ENCODE peak calls at places on chromosomes 3 and 15, in ten cellular contexts. One of them, this sample, is unnamed.

GRCh38 chr3:15044311-15044710 is 20.8 kb downstream of the MRPS25 start:
- DNase-seq in mesendoderm: no peak
- DNase-seq in left ventricle myocardium inferior: no peak
- DNase-seq in small intestine: no peak
- DNase-seq in sigmoid colon: no peak
- DNase-seq in CD8-positive, alpha-beta memory T cell: no peak
- DNase-seq in IMR-90: no peak
- DNase-seq in right lobe of liver: no peak
- DNase-seq in naive thymus-derived CD4-positive, alpha-beta T cell: no peak
- DNase-seq in A673: no peak
- DNase-seq in this sample: no peak

GRCh38 chr3:172102123-172102882 is 62.9 kb downstream of the FNDC3B start:
- DNase-seq in A673: no peak
- DNase-seq in small intestine: no peak
- DNase-seq in left ventricle myocardium inferior: no peak
- DNase-seq in right lobe of liver: peak; percentile 78
- DNase-seq in naive thymus-derived CD4-positive, alpha-beta T cell: peak; percentile 62
- DNase-seq in mesendoderm: no peak
- DNase-seq in CD8-positive, alpha-beta memory T cell: peak; percentile 11
- DNase-seq in sigmoid colon: no peak
- DNase-seq in IMR-90: no peak
- DNase-seq in this sample: no peak

GRCh38 chr3:54099381-54099780 is 23.0 kb upstream of the CACNA2D3 start:
- DNase-seq in sigmoid colon: no peak
- DNase-seq in right lobe of liver: no peak
- DNase-seq in small intestine: no peak
- DNase-seq in left ventricle myocardium inferior: no peak
- DNase-seq in naive thymus-derived CD4-positive, alpha-beta T cell: no peak
- DNase-seq in A673: no peak
- DNase-seq in mesendoderm: no peak
- DNase-seq in CD8-positive, alpha-beta memory T cell: no peak
- DNase-seq in IMR-90: no peak
- DNase-seq in this sample: no peak

GRCh38 chr3:195774917-195775316 is 36.8 kb downstream of the MUC4 start:
- DNase-seq in right lobe of liver: no peak
- DNase-seq in CD8-positive, alpha-beta memory T cell: no peak
- DNase-seq in sigmoid colon: peak; percentile 76
- DNase-seq in mesendoderm: peak; percentile 63
- DNase-seq in IMR-90: no peak
- DNase-seq in left ventricle myocardium inferior: peak; percentile 56
- DNase-seq in small intestine: peak; percentile 20
- DNase-seq in naive thymus-derived CD4-positive, alpha-beta T cell: no peak
- DNase-seq in A673: peak; percentile 76
- DNase-seq in this sample: no peak

GRCh38 chr3:30124435-30125390 is 481.7 kb upstream of the TGFBR2 start:
- DNase-seq in right lobe of liver: no peak
- DNase-seq in sigmoid colon: no peak
- DNase-seq in mesendoderm: peak; percentile 76
- DNase-seq in A673: peak; percentile 66
- DNase-seq in small intestine: peak; percentile 29
- DNase-seq in left ventricle myocardium inferior: no peak
- DNase-seq in naive thymus-derived CD4-positive, alpha-beta T cell: no peak
- DNase-seq in CD8-positive, alpha-beta memory T cell: no peak
- DNase-seq in IMR-90: peak; percentile 68
- DNase-seq in this sample: no peak

GRCh38 chr3:78091478-78092119 is 1051.7 kb downstream of the ROBO2 start:
- DNase-seq in naive thymus-derived CD4-positive, alpha-beta T cell: no peak
- DNase-seq in sigmoid colon: no peak
- DNase-seq in CD8-positive, alpha-beta memory T cell: no peak
- DNase-seq in mesendoderm: peak; percentile 86
- DNase-seq in IMR-90: no peak
- DNase-seq in A673: no peak
- DNase-seq in small intestine: no peak
- DNase-seq in left ventricle myocardium inferior: no peak
- DNase-seq in right lobe of liver: no peak
- DNase-seq in this sample: no peak

GRCh38 chr3:129003578-129004112 is 2.5 kb downstream of the EFCC1 start:
- DNase-seq in right lobe of liver: no peak
- DNase-seq in IMR-90: no peak
- DNase-seq in small intestine: peak; percentile 71
- DNase-seq in naive thymus-derived CD4-positive, alpha-beta T cell: peak; percentile 63
- DNase-seq in mesendoderm: no peak
- DNase-seq in A673: no peak
- DNase-seq in CD8-positive, alpha-beta memory T cell: peak; percentile 55
- DNase-seq in sigmoid colon: no peak
- DNase-seq in left ventricle myocardium inferior: no peak
- DNase-seq in this sample: no peak

GRCh38 chr3:23662079-23662617 is 143.6 kb upstream of the UBE2E1 start:
- DNase-seq in CD8-positive, alpha-beta memory T cell: no peak
- DNase-seq in A673: no peak
- DNase-seq in left ventricle myocardium inferior: no peak
- DNase-seq in mesendoderm: no peak
- DNase-seq in naive thymus-derived CD4-positive, alpha-beta T cell: no peak
- DNase-seq in right lobe of liver: no peak
- DNase-seq in sigmoid colon: no peak
- DNase-seq in small intestine: no peak
- DNase-seq in IMR-90: peak; percentile 45
- DNase-seq in this sample: no peak

GRCh38 chr3:171088984-171089754 is 62.6 kb upstream of the SLC2A2 start:
- DNase-seq in mesendoderm: peak; percentile 58
- DNase-seq in right lobe of liver: no peak
- DNase-seq in IMR-90: peak; percentile 95
- DNase-seq in A673: peak; percentile 49
- DNase-seq in small intestine: peak; percentile 7
- DNase-seq in left ventricle myocardium inferior: no peak
- DNase-seq in sigmoid colon: no peak
- DNase-seq in naive thymus-derived CD4-positive, alpha-beta T cell: no peak
- DNase-seq in CD8-positive, alpha-beta memory T cell: no peak
- DNase-seq in this sample: no peak

GRCh38 chr15:81301815-81302399 is 22.0 kb downstream of the STARD5 start:
- DNase-seq in right lobe of liver: no peak
- DNase-seq in left ventricle myocardium inferior: no peak
- DNase-seq in naive thymus-derived CD4-positive, alpha-beta T cell: no peak
- DNase-seq in IMR-90: no peak
- DNase-seq in mesendoderm: no peak
- DNase-seq in CD8-positive, alpha-beta memory T cell: no peak
- DNase-seq in small intestine: no peak
- DNase-seq in sigmoid colon: no peak
- DNase-seq in A673: no peak
- DNase-seq in this sample: no peak

GRCh38 chr3:153970735-153971347 is 150.3 kb upstream of the ARHGEF26 start:
- DNase-seq in right lobe of liver: no peak
- DNase-seq in naive thymus-derived CD4-positive, alpha-beta T cell: no peak
- DNase-seq in A673: peak; percentile 78
- DNase-seq in IMR-90: peak; percentile 34
- DNase-seq in CD8-positive, alpha-beta memory T cell: no peak
- DNase-seq in small intestine: no peak
- DNase-seq in mesendoderm: no peak
- DNase-seq in left ventricle myocardium inferior: no peak
- DNase-seq in sigmoid colon: no peak
- DNase-seq in this sample: no peak

GRCh38 chr3:53416530-53416929 is 69.2 kb upstream of the DCP1A start:
- DNase-seq in right lobe of liver: no peak
- DNase-seq in A673: no peak
- DNase-seq in small intestine: no peak
- DNase-seq in naive thymus-derived CD4-positive, alpha-beta T cell: no peak
- DNase-seq in CD8-positive, alpha-beta memory T cell: no peak
- DNase-seq in IMR-90: no peak
- DNase-seq in mesendoderm: peak; percentile 74
- DNase-seq in left ventricle myocardium inferior: no peak
- DNase-seq in sigmoid colon: no peak
- DNase-seq in this sample: no peak

GRCh38 chr15:68484220-68484619 is 52.3 kb upstream of the ITGA11 start:
- DNase-seq in left ventricle myocardium inferior: no peak
- DNase-seq in right lobe of liver: no peak
- DNase-seq in naive thymus-derived CD4-positive, alpha-beta T cell: no peak
- DNase-seq in A673: no peak
- DNase-seq in mesendoderm: no peak
- DNase-seq in sigmoid colon: no peak
- DNase-seq in IMR-90: no peak
- DNase-seq in CD8-positive, alpha-beta memory T cell: no peak
- DNase-seq in small intestine: no peak
- DNase-seq in this sample: no peak

GRCh38 chr3:14561051-14561634 is 21.0 kb upstream of the GRIP2 start:
- DNase-seq in left ventricle myocardium inferior: no peak
- DNase-seq in right lobe of liver: no peak
- DNase-seq in CD8-positive, alpha-beta memory T cell: no peak
- DNase-seq in naive thymus-derived CD4-positive, alpha-beta T cell: no peak
- DNase-seq in IMR-90: peak; percentile 60
- DNase-seq in mesendoderm: no peak
- DNase-seq in sigmoid colon: no peak
- DNase-seq in A673: no peak
- DNase-seq in small intestine: no peak
- DNase-seq in this sample: no peak

GRCh38 chr3:10019326-10019725 is 6.9 kb upstream of the FANCD2 start:
- DNase-seq in IMR-90: no peak
- DNase-seq in small intestine: no peak
- DNase-seq in naive thymus-derived CD4-positive, alpha-beta T cell: no peak
- DNase-seq in sigmoid colon: peak; percentile 20
- DNase-seq in right lobe of liver: no peak
- DNase-seq in mesendoderm: no peak
- DNase-seq in left ventricle myocardium inferior: no peak
- DNase-seq in CD8-positive, alpha-beta memory T cell: no peak
- DNase-seq in A673: no peak
- DNase-seq in this sample: no peak

GRCh38 chr15:23897576-23897975 is 210.5 kb upstream of the NDN start:
- DNase-seq in sigmoid colon: no peak
- DNase-seq in left ventricle myocardium inferior: no peak
- DNase-seq in small intestine: no peak
- DNase-seq in naive thymus-derived CD4-positive, alpha-beta T cell: no peak
- DNase-seq in CD8-positive, alpha-beta memory T cell: no peak
- DNase-seq in mesendoderm: no peak
- DNase-seq in A673: no peak
- DNase-seq in right lobe of liver: no peak
- DNase-seq in IMR-90: no peak
- DNase-seq in this sample: no peak

GRCh38 chr3:159144891-159145290 is 343.0 kb downstream of the MFSD1 start:
- DNase-seq in CD8-positive, alpha-beta memory T cell: no peak
- DNase-seq in sigmoid colon: no peak
- DNase-seq in mesendoderm: no peak
- DNase-seq in IMR-90: no peak
- DNase-seq in left ventricle myocardium inferior: no peak
- DNase-seq in small intestine: no peak
- DNase-seq in A673: no peak
- DNase-seq in right lobe of liver: no peak
- DNase-seq in naive thymus-derived CD4-positive, alpha-beta T cell: no peak
- DNase-seq in this sample: no peak

GRCh38 chr3:15800780-15801179 is 3.0 kb upstream of the ANKRD28 start:
- DNase-seq in mesendoderm: no peak
- DNase-seq in right lobe of liver: no peak
- DNase-seq in A673: no peak
- DNase-seq in sigmoid colon: no peak
- DNase-seq in left ventricle myocardium inferior: no peak
- DNase-seq in naive thymus-derived CD4-positive, alpha-beta T cell: no peak
- DNase-seq in small intestine: no peak
- DNase-seq in IMR-90: no peak
- DNase-seq in CD8-positive, alpha-beta memory T cell: no peak
- DNase-seq in this sample: no peak

DNA sequence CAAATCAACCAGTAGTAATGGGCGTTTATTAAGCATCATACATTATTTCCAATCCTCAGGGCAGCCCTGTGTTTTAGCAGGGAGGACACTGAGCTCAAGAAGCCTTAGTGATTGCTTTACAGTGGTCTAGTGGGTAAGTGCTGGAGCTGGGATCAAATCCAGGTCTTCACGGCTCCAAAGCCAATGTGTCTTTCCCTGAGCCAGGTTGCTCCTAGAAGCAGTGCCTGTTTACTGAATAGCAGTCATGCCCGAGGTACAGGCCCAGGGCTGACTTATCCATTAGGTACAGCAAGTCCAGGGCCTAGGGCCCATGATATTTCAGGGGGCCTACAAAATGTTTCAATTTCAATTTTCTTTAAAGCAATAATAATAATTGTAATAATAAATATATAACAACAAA is 9.6 kb upstream of the SMAD6 start:
- DNase-seq in CD8-positive, alpha-beta memory T cell: no peak
- DNase-seq in IMR-90: no peak
- DNase-seq in mesendoderm: no peak
- DNase-seq in A673: no peak
- DNase-seq in naive thymus-derived CD4-positive, alpha-beta T cell: no peak
- DNase-seq in right lobe of liver: no peak
- DNase-seq in left ventricle myocardium inferior: peak; percentile 28
- DNase-seq in small intestine: no peak
- DNase-seq in sigmoid colon: no peak
- DNase-seq in this sample: no peak
- H3K27ac ChIP-seq in CD8-positive, alpha-beta memory T cell: no peak overlapping the region
- H3K27ac ChIP-seq in IMR-90: no peak overlapping the region
- H3K27ac ChIP-seq in mesendoderm: peak overlapping the region; percentile 4
- H3K27ac ChIP-seq in A673: no peak overlapping the region
- H3K27ac ChIP-seq in naive thymus-derived CD4-positive, alpha-beta T cell: peak overlapping the region; percentile 25
- H3K27ac ChIP-seq in right lobe of liver: peak overlapping the region; percentile 23
- H3K27ac ChIP-seq in left ventricle myocardium inferior: peak overlapping the region; percentile 66
- H3K27ac ChIP-seq in small intestine: no peak overlapping the region
- H3K27ac ChIP-seq in sigmoid colon: peak overlapping the region; percentile 56
- H3K27ac ChIP-seq in this sample: no peak overlapping the region

GRCh38 chr15:93330862-93331544 is 242.0 kb upstream of the RGMA start:
- DNase-seq in sigmoid colon: no peak
- DNase-seq in IMR-90: no peak
- DNase-seq in small intestine: no peak
- DNase-seq in right lobe of liver: no peak
- DNase-seq in CD8-positive, alpha-beta memory T cell: no peak
- DNase-seq in naive thymus-derived CD4-positive, alpha-beta T cell: no peak
- DNase-seq in A673: no peak
- DNase-seq in left ventricle myocardium inferior: no peak
- DNase-seq in mesendoderm: peak; percentile 9
- DNase-seq in this sample: no peak
- H3K4me1 ChIP-seq in sigmoid colon: peaks cover 28% of the 10 kb centered on the region
- H3K4me1 ChIP-seq in IMR-90: no peaks in the 10 kb centered on the region
- H3K4me1 ChIP-seq in small intestine: no peaks in the 10 kb centered on the region
- H3K4me1 ChIP-seq in right lobe of liver: no peaks in the 10 kb centered on the region
- H3K4me1 ChIP-seq in CD8-positive, alpha-beta memory T cell: no peaks in the 10 kb centered on the region
- H3K4me1 ChIP-seq in naive thymus-derived CD4-positive, alpha-beta T cell: no peaks in the 10 kb centered on the region
- H3K4me1 ChIP-seq in A673: no peaks in the 10 kb centered on the region
- H3K4me1 ChIP-seq in left ventricle myocardium inferior: peaks cover 4% of the 10 kb centered on the region
- H3K4me1 ChIP-seq in mesendoderm: no peaks in the 10 kb centered on the region
- H3K4me1 ChIP-seq in this sample: no peaks in the 10 kb centered on the region

DNA sequence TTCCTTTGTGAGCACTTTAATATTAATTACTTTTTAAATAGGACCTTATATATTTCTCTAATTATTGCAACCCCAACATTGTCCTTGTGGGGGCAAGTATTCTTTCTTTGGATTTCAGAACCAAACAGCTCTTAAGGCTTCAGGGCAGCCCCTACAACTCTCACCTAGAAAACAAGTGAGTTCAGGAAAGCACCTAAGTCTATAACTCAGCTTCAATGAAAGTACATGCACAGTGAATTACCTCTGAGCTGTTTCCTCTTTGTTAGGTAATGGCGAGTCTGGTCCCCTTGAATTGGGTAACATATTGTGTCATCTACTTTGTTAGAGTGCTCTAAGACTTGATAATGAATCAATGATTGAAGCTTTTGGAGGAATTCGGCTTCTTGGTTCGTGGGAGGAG is 545.7 kb downstream of the NLGN1 start:
- DNase-seq in right lobe of liver: no peak
- DNase-seq in left ventricle myocardium inferior: no peak
- DNase-seq in CD8-positive, alpha-beta memory T cell: no peak
- DNase-seq in naive thymus-derived CD4-positive, alpha-beta T cell: no peak
- DNase-seq in small intestine: no peak
- DNase-seq in mesendoderm: no peak
- DNase-seq in sigmoid colon: no peak
- DNase-seq in IMR-90: no peak
- DNase-seq in A673: no peak
- DNase-seq in this sample: no peak
- H3K27ac ChIP-seq in right lobe of liver: no peak overlapping the region
- H3K27ac ChIP-seq in left ventricle myocardium inferior: no peak overlapping the region
- H3K27ac ChIP-seq in CD8-positive, alpha-beta memory T cell: no peak overlapping the region
- H3K27ac ChIP-seq in naive thymus-derived CD4-positive, alpha-beta T cell: no peak overlapping the region
- H3K27ac ChIP-seq in small intestine: no peak overlapping the region
- H3K27ac ChIP-seq in mesendoderm: no peak overlapping the region
- H3K27ac ChIP-seq in sigmoid colon: no peak overlapping the region
- H3K27ac ChIP-seq in IMR-90: no peak overlapping the region
- H3K27ac ChIP-seq in A673: no peak overlapping the region
- H3K27ac ChIP-seq in this sample: no peak overlapping the region

GRCh38 chr3:45487508-45487907 is 99.1 kb downstream of the LARS2 start:
- DNase-seq in CD8-positive, alpha-beta memory T cell: no peak
- DNase-seq in sigmoid colon: no peak
- DNase-seq in A673: no peak
- DNase-seq in IMR-90: no peak
- DNase-seq in small intestine: no peak
- DNase-seq in left ventricle myocardium inferior: no peak
- DNase-seq in right lobe of liver: no peak
- DNase-seq in mesendoderm: no peak
- DNase-seq in naive thymus-derived CD4-positive, alpha-beta T cell: no peak
- DNase-seq in this sample: no peak
- H3K4me1 ChIP-seq in CD8-positive, alpha-beta memory T cell: no peaks in the 10 kb centered on the region
- H3K4me1 ChIP-seq in sigmoid colon: no peaks in the 10 kb centered on the region
- H3K4me1 ChIP-seq in A673: no peaks in the 10 kb centered on the region
- H3K4me1 ChIP-seq in IMR-90: no peaks in the 10 kb centered on the region
- H3K4me1 ChIP-seq in small intestine: no peaks in the 10 kb centered on the region
- H3K4me1 ChIP-seq in left ventricle myocardium inferior: no peaks in the 10 kb centered on the region
- H3K4me1 ChIP-seq in right lobe of liver: no peaks in the 10 kb centered on the region
- H3K4me1 ChIP-seq in mesendoderm: no peaks in the 10 kb centered on the region
- H3K4me1 ChIP-seq in naive thymus-derived CD4-positive, alpha-beta T cell: no peaks in the 10 kb centered on the region
- H3K4me1 ChIP-seq in this sample: no peaks in the 10 kb centered on the region